ENCODE peak calls at places on chromosomes 16 and 17, in five cellular contexts. One of them, this sample, is unnamed.
A peak's percentile ranks its signal among the peaks of the same experiment; 100 is the strongest.

GRCh38 chr17:75473246-75473645 is 16.8 kb downstream of the TMEM94 start:
- DNase-seq in fibroblast of villous mesenchyme: no peak
- DNase-seq in hepatocyte: no peak
- DNase-seq in choroid plexus epithelial cell: no peak
- DNase-seq in GM12865: no peak
- DNase-seq in this sample: no peak

GRCh38 chr17:42944211-42944610 is 20.0 kb downstream of the AARSD1 start:
- DNase-seq in fibroblast of villous mesenchyme: peak; percentile 13
- DNase-seq in hepatocyte: no peak
- DNase-seq in choroid plexus epithelial cell: no peak
- DNase-seq in GM12865: no peak
- DNase-seq in this sample: no peak

GRCh38 chr17:40557531-40558299 is 7.6 kb downstream of the CCR7 start:
- DNase-seq in fibroblast of villous mesenchyme: no peak
- DNase-seq in hepatocyte: no peak
- DNase-seq in choroid plexus epithelial cell: no peak
- DNase-seq in GM12865: peak; percentile 3
- DNase-seq in this sample: no peak

GRCh38 chr17:80892019-80892855 is 99.4 kb upstream of the CHMP6 start:
- DNase-seq in fibroblast of villous mesenchyme: peak; percentile 98
- DNase-seq in hepatocyte: peak; percentile 68
- DNase-seq in choroid plexus epithelial cell: peak; percentile 99
- DNase-seq in GM12865: peak; percentile 95
- DNase-seq in this sample: peak; percentile 92

GRCh38 chr17:28949185-28950016 is 1.9 kb downstream of the PHF12 start:
- DNase-seq in fibroblast of villous mesenchyme: peak; percentile 69
- DNase-seq in hepatocyte: peak; percentile 73
- DNase-seq in choroid plexus epithelial cell: peak; percentile 51
- DNase-seq in GM12865: peak; percentile 47
- DNase-seq in this sample: no peak

GRCh38 chr16:35598696-35599332 is 2139.4 kb downstream of the TP53TG3F start:
- DNase-seq in fibroblast of villous mesenchyme: no peak
- DNase-seq in hepatocyte: no peak
- DNase-seq in choroid plexus epithelial cell: no peak
- DNase-seq in GM12865: peak; percentile 12
- DNase-seq in this sample: no peak

GRCh38 chr17:75959046-75959838 is 18.4 kb upstream of the FBF1 start:
- DNase-seq in fibroblast of villous mesenchyme: peak; percentile 59
- DNase-seq in hepatocyte: peak; percentile 36
- DNase-seq in choroid plexus epithelial cell: no peak
- DNase-seq in GM12865: no peak
- DNase-seq in this sample: no peak

GRCh38 chr16:84513111-84514065 is 8.9 kb upstream of the MEAK7 start:
- DNase-seq in fibroblast of villous mesenchyme: peak; percentile 83
- DNase-seq in hepatocyte: peak; percentile 44
- DNase-seq in choroid plexus epithelial cell: peak; percentile 90
- DNase-seq in GM12865: no peak
- DNase-seq in this sample: no peak

GRCh38 chr16:3458278-3458851 is 14.9 kb downstream of the NAA60 start:
- DNase-seq in fibroblast of villous mesenchyme: peak; percentile 48
- DNase-seq in hepatocyte: peak; percentile 50
- DNase-seq in choroid plexus epithelial cell: peak; percentile 67
- DNase-seq in GM12865: peak; percentile 41
- DNase-seq in this sample: no peak

GRCh38 chr16:80518436-80518835 is 22.4 kb upstream of the DYNLRB2 start:
- DNase-seq in fibroblast of villous mesenchyme: no peak
- DNase-seq in hepatocyte: no peak
- DNase-seq in choroid plexus epithelial cell: peak; percentile 6
- DNase-seq in GM12865: peak; percentile 71
- DNase-seq in this sample: peak; percentile 34

GRCh38 chr17:76091526-76092285 is 11.9 kb downstream of the EXOC7 start:
- DNase-seq in fibroblast of villous mesenchyme: no peak
- DNase-seq in hepatocyte: no peak
- DNase-seq in choroid plexus epithelial cell: no peak
- DNase-seq in GM12865: no peak
- DNase-seq in this sample: no peak

GRCh38 chr17:72901098-72901497 is 191.4 kb downstream of the SLC39A11 start:
- DNase-seq in fibroblast of villous mesenchyme: no peak
- DNase-seq in hepatocyte: no peak
- DNase-seq in choroid plexus epithelial cell: no peak
- DNase-seq in GM12865: no peak
- DNase-seq in this sample: no peak

GRCh38 chr16:66925322-66925840 is at the start of gene RRAD:
- DNase-seq in fibroblast of villous mesenchyme: peak; percentile 69
- DNase-seq in hepatocyte: peak; percentile 48
- DNase-seq in choroid plexus epithelial cell: peak; percentile 46
- DNase-seq in GM12865: no peak
- DNase-seq in this sample: no peak

GRCh38 chr17:79814966-79815835 is 18.3 kb upstream of the CBX8 start:
- DNase-seq in fibroblast of villous mesenchyme: no peak
- DNase-seq in hepatocyte: peak; percentile 74
- DNase-seq in choroid plexus epithelial cell: no peak
- DNase-seq in GM12865: no peak
- DNase-seq in this sample: no peak

GRCh38 chr16:84082110-84082509 is 34.6 kb downstream of the MBTPS1 start:
- DNase-seq in fibroblast of villous mesenchyme: no peak
- DNase-seq in hepatocyte: no peak
- DNase-seq in choroid plexus epithelial cell: no peak
- DNase-seq in GM12865: no peak
- DNase-seq in this sample: no peak

GRCh38 chr17:72123496-72123963 is 2.7 kb downstream of the SOX9 start:
- DNase-seq in fibroblast of villous mesenchyme: no peak
- DNase-seq in hepatocyte: no peak
- DNase-seq in choroid plexus epithelial cell: no peak
- DNase-seq in GM12865: no peak
- DNase-seq in this sample: no peak

GRCh38 chr16:80100186-80100585 is 440.6 kb upstream of the DYNLRB2 start:
- DNase-seq in fibroblast of villous mesenchyme: no peak
- DNase-seq in hepatocyte: no peak
- DNase-seq in choroid plexus epithelial cell: no peak
- DNase-seq in GM12865: no peak
- DNase-seq in this sample: no peak

GRCh38 chr17:58331815-58332719 is 3.5 kb upstream of the TSPOAP1 start:
- DNase-seq in fibroblast of villous mesenchyme: no peak
- DNase-seq in hepatocyte: no peak
- DNase-seq in choroid plexus epithelial cell: no peak
- DNase-seq in GM12865: peak; percentile 98
- DNase-seq in this sample: peak; percentile 85

GRCh38 chr17:39573447-39574298 is 34.0 kb downstream of the NEUROD2 start:
- DNase-seq in fibroblast of villous mesenchyme: peak; percentile 77
- DNase-seq in hepatocyte: peak; percentile 76
- DNase-seq in choroid plexus epithelial cell: peak; percentile 58
- DNase-seq in GM12865: peak; percentile 45
- DNase-seq in this sample: no peak

GRCh38 chr16:86512860-86513470 is 2.6 kb downstream of the FOXF1 start:
- DNase-seq in fibroblast of villous mesenchyme: peak; percentile 49
- DNase-seq in hepatocyte: no peak
- DNase-seq in choroid plexus epithelial cell: peak; percentile 34
- DNase-seq in GM12865: no peak
- DNase-seq in this sample: no peak

GRCh38 chr17:81197831-81198490 is 24.8 kb downstream of the CEP131 start:
- DNase-seq in fibroblast of villous mesenchyme: no peak
- DNase-seq in hepatocyte: no peak
- DNase-seq in choroid plexus epithelial cell: no peak
- DNase-seq in GM12865: no peak
- DNase-seq in this sample: no peak

GRCh38 chr16:1394367-1394951 is 20.0 kb downstream of the UNKL start:
- DNase-seq in fibroblast of villous mesenchyme: no peak
- DNase-seq in hepatocyte: no peak
- DNase-seq in choroid plexus epithelial cell: no peak
- DNase-seq in GM12865: no peak
- DNase-seq in this sample: no peak

GRCh38 chr17:3682033-3682432 is 13.4 kb downstream of the EMC6 start:
- DNase-seq in fibroblast of villous mesenchyme: no peak
- DNase-seq in hepatocyte: no peak
- DNase-seq in choroid plexus epithelial cell: no peak
- DNase-seq in GM12865: no peak
- DNase-seq in this sample: no peak

GRCh38 chr16:87958632-87959031 is 7.4 kb downstream of the BANP start:
- DNase-seq in fibroblast of villous mesenchyme: no peak
- DNase-seq in hepatocyte: no peak
- DNase-seq in choroid plexus epithelial cell: no peak
- DNase-seq in GM12865: no peak
- DNase-seq in this sample: no peak

GRCh38 chr16:87955302-87956168 is 4.3 kb downstream of the BANP start:
- DNase-seq in fibroblast of villous mesenchyme: peak; percentile 62
- DNase-seq in hepatocyte: no peak
- DNase-seq in choroid plexus epithelial cell: no peak
- DNase-seq in GM12865: no peak
- DNase-seq in this sample: no peak

GRCh38 chr16:87956771-87957279 is 5.6 kb downstream of the BANP start:
- DNase-seq in fibroblast of villous mesenchyme: peak; percentile 77
- DNase-seq in hepatocyte: peak; percentile 42
- DNase-seq in choroid plexus epithelial cell: peak; percentile 86
- DNase-seq in GM12865: peak; percentile 65
- DNase-seq in this sample: peak; percentile 41

GRCh38 chr16:87956169-87956770 is 5.0 kb downstream of the BANP start:
- DNase-seq in fibroblast of villous mesenchyme: peak; percentile 85
- DNase-seq in hepatocyte: peak; percentile 67
- DNase-seq in choroid plexus epithelial cell: peak; percentile 74
- DNase-seq in GM12865: peak; percentile 82
- DNase-seq in this sample: peak; percentile 64

GRCh38 chr16:87957296-87958069 is 6.2 kb downstream of the BANP start:
- DNase-seq in fibroblast of villous mesenchyme: no peak
- DNase-seq in hepatocyte: no peak
- DNase-seq in choroid plexus epithelial cell: no peak
- DNase-seq in GM12865: no peak
- DNase-seq in this sample: no peak
- H3K4me3 ChIP-seq in fibroblast of villous mesenchyme: no peak overlapping the region
- H3K4me3 ChIP-seq in hepatocyte: no peak overlapping the region
- H3K4me3 ChIP-seq in choroid plexus epithelial cell: no peak overlapping the region
- H3K4me3 ChIP-seq in GM12865: no peak overlapping the region
- H3K4me3 ChIP-seq in this sample: no peak overlapping the region

DNA sequence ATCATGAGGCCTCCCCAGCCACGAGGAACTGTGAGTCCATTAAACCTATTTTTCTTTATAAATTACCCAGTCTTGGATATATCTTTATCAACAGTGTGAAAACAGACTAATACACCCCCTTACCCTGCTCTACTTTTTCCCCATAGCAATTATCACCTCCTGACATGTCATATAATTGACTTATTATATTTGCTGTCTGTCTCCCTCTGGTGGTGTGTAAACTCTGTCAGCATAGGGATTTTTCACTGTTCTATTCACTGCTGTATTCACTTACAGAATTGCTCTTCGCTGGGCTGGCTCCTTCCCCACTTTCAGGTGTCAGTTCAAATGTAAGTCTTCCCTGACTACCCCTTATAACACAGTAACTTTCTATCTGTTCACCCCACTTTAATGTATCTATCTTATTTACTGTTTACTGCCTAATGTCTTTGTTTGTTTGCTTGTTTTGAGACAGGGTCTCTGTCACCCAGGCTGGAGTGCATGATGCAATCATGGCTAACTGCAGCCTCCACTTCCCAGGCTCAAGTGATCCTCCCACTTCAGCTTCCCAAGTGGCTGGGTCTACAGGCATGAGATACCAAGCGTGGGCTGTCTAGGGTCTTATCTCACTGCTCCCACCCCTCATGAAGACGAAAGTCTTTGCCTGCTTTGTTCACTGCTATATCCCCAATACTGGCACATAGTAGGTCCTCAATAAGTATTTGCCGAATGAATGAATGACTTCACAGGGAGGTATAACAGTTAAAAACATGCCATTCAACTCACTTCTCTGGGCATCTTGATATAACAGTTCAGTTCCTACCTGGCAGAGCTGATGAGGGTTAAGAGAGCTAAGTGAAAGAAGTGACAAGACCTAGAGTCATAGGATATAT is 52.4 kb upstream of the CDH3 start:
- DNase-seq in fibroblast of villous mesenchyme: peak; percentile 20
- DNase-seq in hepatocyte: no peak
- DNase-seq in choroid plexus epithelial cell: peak; percentile 41
- DNase-seq in GM12865: peak; percentile 14
- DNase-seq in this sample: no peak
- TF ChIP-seq CTCF in fibroblast of villous mesenchyme: peak; percentile 39
- TF ChIP-seq CTCF in hepatocyte: peak; percentile 23
- TF ChIP-seq CTCF in choroid plexus epithelial cell: peak; percentile 50
- TF ChIP-seq CTCF in GM12865: no peak
- TF ChIP-seq CTCF in this sample: peak; percentile 15

DNA sequence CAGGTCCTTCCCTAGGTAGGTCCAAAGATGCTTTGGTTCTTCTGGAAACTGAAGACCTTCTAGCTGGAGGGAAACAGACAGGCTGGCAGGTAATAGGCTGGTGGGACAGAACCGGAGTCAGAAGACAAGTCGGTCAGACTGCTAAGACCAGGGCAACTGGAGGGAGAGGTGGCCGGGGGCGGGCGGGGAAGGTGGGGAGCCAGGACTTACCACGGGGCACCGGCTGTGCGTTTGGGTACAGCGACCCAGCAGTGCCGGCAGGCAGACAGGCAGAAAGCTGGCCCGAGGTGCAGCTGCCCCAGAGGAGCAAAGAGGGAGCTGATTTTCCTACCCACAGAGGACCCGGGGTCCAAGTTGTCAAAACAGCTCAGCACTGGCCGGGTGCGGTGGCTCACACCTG is 575 bp downstream of the SLC52A1 start:
- DNase-seq in fibroblast of villous mesenchyme: no peak
- DNase-seq in hepatocyte: no peak
- DNase-seq in choroid plexus epithelial cell: no peak
- DNase-seq in GM12865: no peak
- DNase-seq in this sample: no peak
- H3K4me3 ChIP-seq in fibroblast of villous mesenchyme: no peak overlapping the region
- H3K4me3 ChIP-seq in hepatocyte: no peak overlapping the region
- H3K4me3 ChIP-seq in choroid plexus epithelial cell: no peak overlapping the region
- H3K4me3 ChIP-seq in GM12865: no peak overlapping the region
- H3K4me3 ChIP-seq in this sample: no peak overlapping the region

GRCh38 chr17:4786111-4786491 is at the start of gene VMO1:
- DNase-seq in fibroblast of villous mesenchyme: peak; percentile 85
- DNase-seq in hepatocyte: no peak
- DNase-seq in choroid plexus epithelial cell: no peak
- DNase-seq in GM12865: no peak
- DNase-seq in this sample: no peak

GRCh38 chr17:4785311-4786110 is 653 bp downstream of the VMO1 start:
- DNase-seq in fibroblast of villous mesenchyme: no peak
- DNase-seq in hepatocyte: no peak
- DNase-seq in choroid plexus epithelial cell: no peak
- DNase-seq in GM12865: no peak
- DNase-seq in this sample: no peak

GRCh38 chr17:4780325-4781010 is 5.7 kb downstream of the VMO1 start:
- DNase-seq in fibroblast of villous mesenchyme: no peak
- DNase-seq in hepatocyte: peak; percentile 26
- DNase-seq in choroid plexus epithelial cell: no peak
- DNase-seq in GM12865: no peak
- DNase-seq in this sample: no peak

GRCh38 chr17:4786516-4786915 is 352 bp upstream of the VMO1 start:
- DNase-seq in fibroblast of villous mesenchyme: no peak
- DNase-seq in hepatocyte: no peak
- DNase-seq in choroid plexus epithelial cell: no peak
- DNase-seq in GM12865: no peak
- DNase-seq in this sample: no peak

DNA sequence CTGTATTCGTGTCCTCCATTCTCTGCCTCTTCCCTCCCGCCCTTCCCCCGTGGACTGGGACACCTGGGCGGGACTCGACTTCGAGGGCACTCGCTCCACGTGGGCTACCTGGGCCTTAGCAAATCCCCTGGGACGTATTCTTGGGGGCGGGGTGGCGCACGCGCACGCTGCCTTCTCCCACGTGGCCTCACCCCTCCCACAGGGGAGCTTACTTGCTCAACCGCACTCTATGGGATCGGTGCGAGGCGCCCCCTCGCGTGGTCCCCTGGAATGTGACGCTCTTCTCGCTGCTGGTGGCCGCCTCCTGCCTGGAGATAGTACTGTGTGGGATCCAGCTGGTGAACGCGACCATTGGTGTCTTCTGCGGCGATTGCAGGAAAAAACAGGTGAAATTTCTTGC is 3.5 kb downstream of the VMO1 start:
- DNase-seq in fibroblast of villous mesenchyme: no peak
- DNase-seq in hepatocyte: no peak
- DNase-seq in choroid plexus epithelial cell: no peak
- DNase-seq in GM12865: no peak
- DNase-seq in this sample: no peak
- TF ChIP-seq CTCF in fibroblast of villous mesenchyme: no peak
- TF ChIP-seq CTCF in hepatocyte: no peak
- TF ChIP-seq CTCF in choroid plexus epithelial cell: no peak
- TF ChIP-seq CTCF in GM12865: no peak
- TF ChIP-seq CTCF in this sample: no peak